ENCODE peak calls at places on chromosome 16, in five cellular contexts. S is GM12865; I is sciatic nerve; R is A549; G is activated naive CD4-positive, alpha-beta T cell. N is an unnamed sample.

GRCh38 chr16:22315979-22316378 is 18.8 kb downstream of the POLR3E start:
- DNase-seq in S (no peak), I (peak), R (no peak), G (no peak), N (no peak)

GRCh38 chr16:48734220-48734619 is 124.2 kb upstream of the N4BP1 start:
- DNase-seq in S (no peak), I (no peak), R (no peak), G (no peak), N (no peak)

GRCh38 chr16:11561856-11562255 is 24.9 kb downstream of the LITAF start:
- DNase-seq in S (no peak), I (no peak), R (no peak), G (no peak), N (no peak)

GRCh38 chr16:54742436-54742835 is 188.2 kb upstream of the IRX5 start:
- DNase-seq in S (no peak), I (no peak), R (no peak), G (no peak), N (no peak)

GRCh38 chr16:12228607-12229499 is 252.3 kb downstream of the SNX29 start:
- DNase-seq in S (peak), I (peak), R (peak), G (peak), N (no peak)

GRCh38 chr16:68265078-68265925 is 976 bp downstream of the SLC7A6 start:
- DNase-seq in S (peak), I (peak), R (peak), G (peak), N (no peak)

GRCh38 chr16:49986351-49987124 is 38.5 kb upstream of the CNEP1R1 start:
- DNase-seq in S (no peak), I (no peak), R (no peak), G (no peak), N (no peak)

GRCh38 chr16:22296225-22297113 is 740 bp upstream of the POLR3E start:
- DNase-seq in S (no peak), I (no peak), R (no peak), G (no peak), N (peak)

GRCh38 chr16:50763211-50763610 is 21.3 kb downstream of the CYLD start:
- DNase-seq in S (no peak), I (no peak), R (no peak), G (no peak), N (no peak)

GRCh38 chr16:17301593-17302135 is 169.1 kb downstream of the XYLT1 start:
- DNase-seq in S (peak), I (no peak), R (no peak), G (no peak), N (peak)

GRCh38 chr16:23357761-23358290 is 55.7 kb downstream of the SCNN1B start:
- DNase-seq in S (no peak), I (peak), R (no peak), G (no peak), N (peak)

GRCh38 chr16:27426423-27427408 is 24.7 kb downstream of the IL21R start:
- DNase-seq in S (peak), I (peak), R (peak), G (peak), N (peak)

GRCh38 chr16:73217654-73218053 is 169.7 kb upstream of the ZFHX3 start:
- DNase-seq in S (peak), I (no peak), R (no peak), G (no peak), N (no peak)

GRCh38 chr16:68356249-68356918 is 45.6 kb downstream of the PRMT7 start:
- DNase-seq in S (peak), I (no peak), R (no peak), G (peak), N (no peak)

GRCh38 chr16:6977906-6978305 is 354.7 kb upstream of the RBFOX1 start:
- DNase-seq in S (no peak), I (no peak), R (no peak), G (no peak), N (no peak)

GRCh38 chr16:17318200-17318599 is 152.6 kb downstream of the XYLT1 start:
- DNase-seq in S (no peak), I (peak), R (peak), G (no peak), N (no peak)

GRCh38 chr16:87921236-87921773 is 15.0 kb downstream of the CA5A start:
- DNase-seq in S (no peak), I (no peak), R (no peak), G (no peak), N (no peak)

GRCh38 chr16:29667755-29668154 is 4.7 kb downstream of the SPN start:
- DNase-seq in S (no peak), I (no peak), R (no peak), G (no peak), N (no peak)

GRCh38 chr16:1073566-1074378 is 1.2 kb downstream of the SSTR5 start:
- DNase-seq in S (no peak), I (no peak), R (peak), G (no peak), N (no peak)

N was measured in spleen.